ENCODE peak calls at places on chromosome 15, in five cellular contexts. One of them, this sample, is unnamed.

GRCh38 chr15:44490628-44491027 is 46.3 kb upstream of the EIF3J start:
- DNase-seq in stimulated activated CD4-positive, alpha-beta T cell treated with anti-CD3 and anti-CD28 coated beads, Interleukin-4, amount 100 ng/mL, for 24 hours: no peak
- DNase-seq in activated CD4-positive, CD25-positive, alpha-beta regulatory T cell: no peak
- DNase-seq in neuronal stem cell: no peak
- DNase-seq in mucosa of gallbladder: no peak
- DNase-seq in this sample: no peak

GRCh38 chr15:25175033-25175788 is 220.4 kb downstream of the SNRPN start:
- DNase-seq in stimulated activated CD4-positive, alpha-beta T cell treated with anti-CD3 and anti-CD28 coated beads, Interleukin-4, amount 100 ng/mL, for 24 hours: no peak
- DNase-seq in activated CD4-positive, CD25-positive, alpha-beta regulatory T cell: no peak
- DNase-seq in neuronal stem cell: no peak
- DNase-seq in mucosa of gallbladder: peak; percentile 9
- DNase-seq in this sample: peak; percentile 4

GRCh38 chr15:60804986-60805949 is 326.3 kb upstream of the ICE2 start:
- DNase-seq in stimulated activated CD4-positive, alpha-beta T cell treated with anti-CD3 and anti-CD28 coated beads, Interleukin-4, amount 100 ng/mL, for 24 hours: no peak
- DNase-seq in activated CD4-positive, CD25-positive, alpha-beta regulatory T cell: no peak
- DNase-seq in neuronal stem cell: no peak
- DNase-seq in mucosa of gallbladder: no peak
- DNase-seq in this sample: no peak

GRCh38 chr15:38164507-38164906 is 88.1 kb upstream of the SPRED1 start:
- DNase-seq in stimulated activated CD4-positive, alpha-beta T cell treated with anti-CD3 and anti-CD28 coated beads, Interleukin-4, amount 100 ng/mL, for 24 hours: no peak
- DNase-seq in activated CD4-positive, CD25-positive, alpha-beta regulatory T cell: no peak
- DNase-seq in neuronal stem cell: no peak
- DNase-seq in mucosa of gallbladder: peak; percentile 18
- DNase-seq in this sample: no peak

GRCh38 chr15:31328425-31328998 is 1.9 kb downstream of the KLF13 start:
- DNase-seq in stimulated activated CD4-positive, alpha-beta T cell treated with anti-CD3 and anti-CD28 coated beads, Interleukin-4, amount 100 ng/mL, for 24 hours: peak; percentile 87
- DNase-seq in activated CD4-positive, CD25-positive, alpha-beta regulatory T cell: peak; percentile 58
- DNase-seq in neuronal stem cell: no peak
- DNase-seq in mucosa of gallbladder: no peak
- DNase-seq in this sample: peak; percentile 90

GRCh38 chr15:55774113-55774970 is 31.4 kb upstream of the PRTG start:
- DNase-seq in stimulated activated CD4-positive, alpha-beta T cell treated with anti-CD3 and anti-CD28 coated beads, Interleukin-4, amount 100 ng/mL, for 24 hours: peak; percentile 25
- DNase-seq in activated CD4-positive, CD25-positive, alpha-beta regulatory T cell: peak; percentile 8
- DNase-seq in neuronal stem cell: peak; percentile 62
- DNase-seq in mucosa of gallbladder: no peak
- DNase-seq in this sample: peak; percentile 54

GRCh38 chr15:23484870-23485269 is 37.8 kb upstream of the GOLGA6L2 start:
- DNase-seq in stimulated activated CD4-positive, alpha-beta T cell treated with anti-CD3 and anti-CD28 coated beads, Interleukin-4, amount 100 ng/mL, for 24 hours: no peak
- DNase-seq in activated CD4-positive, CD25-positive, alpha-beta regulatory T cell: no peak
- DNase-seq in neuronal stem cell: no peak
- DNase-seq in mucosa of gallbladder: no peak
- DNase-seq in this sample: no peak

GRCh38 chr15:58260186-58260910 is 122.2 kb downstream of the AQP9 start:
- DNase-seq in stimulated activated CD4-positive, alpha-beta T cell treated with anti-CD3 and anti-CD28 coated beads, Interleukin-4, amount 100 ng/mL, for 24 hours: no peak
- DNase-seq in activated CD4-positive, CD25-positive, alpha-beta regulatory T cell: no peak
- DNase-seq in neuronal stem cell: no peak
- DNase-seq in mucosa of gallbladder: no peak
- DNase-seq in this sample: no peak

GRCh38 chr15:45648521-45649200 is 13.8 kb downstream of the SQOR start:
- DNase-seq in stimulated activated CD4-positive, alpha-beta T cell treated with anti-CD3 and anti-CD28 coated beads, Interleukin-4, amount 100 ng/mL, for 24 hours: no peak
- DNase-seq in activated CD4-positive, CD25-positive, alpha-beta regulatory T cell: no peak
- DNase-seq in neuronal stem cell: no peak
- DNase-seq in mucosa of gallbladder: peak; percentile 46
- DNase-seq in this sample: peak; percentile 23

GRCh38 chr15:63379492-63380150 is 2.0 kb downstream of the CA12 start:
- DNase-seq in stimulated activated CD4-positive, alpha-beta T cell treated with anti-CD3 and anti-CD28 coated beads, Interleukin-4, amount 100 ng/mL, for 24 hours: no peak
- DNase-seq in activated CD4-positive, CD25-positive, alpha-beta regulatory T cell: no peak
- DNase-seq in neuronal stem cell: no peak
- DNase-seq in mucosa of gallbladder: no peak
- DNase-seq in this sample: no peak

GRCh38 chr15:78369161-78369560 is 29.0 kb downstream of the CRABP1 start:
- DNase-seq in stimulated activated CD4-positive, alpha-beta T cell treated with anti-CD3 and anti-CD28 coated beads, Interleukin-4, amount 100 ng/mL, for 24 hours: no peak
- DNase-seq in activated CD4-positive, CD25-positive, alpha-beta regulatory T cell: no peak
- DNase-seq in neuronal stem cell: no peak
- DNase-seq in mucosa of gallbladder: no peak
- DNase-seq in this sample: no peak

GRCh38 chr15:58467121-58467721 is 35.4 kb downstream of the LIPC start:
- DNase-seq in stimulated activated CD4-positive, alpha-beta T cell treated with anti-CD3 and anti-CD28 coated beads, Interleukin-4, amount 100 ng/mL, for 24 hours: no peak
- DNase-seq in activated CD4-positive, CD25-positive, alpha-beta regulatory T cell: no peak
- DNase-seq in neuronal stem cell: no peak
- DNase-seq in mucosa of gallbladder: no peak
- DNase-seq in this sample: no peak

GRCh38 chr15:87639305-87640011 is 617.1 kb downstream of the NTRK3 start:
- DNase-seq in stimulated activated CD4-positive, alpha-beta T cell treated with anti-CD3 and anti-CD28 coated beads, Interleukin-4, amount 100 ng/mL, for 24 hours: no peak
- DNase-seq in activated CD4-positive, CD25-positive, alpha-beta regulatory T cell: no peak
- DNase-seq in neuronal stem cell: no peak
- DNase-seq in mucosa of gallbladder: no peak
- DNase-seq in this sample: no peak

GRCh38 chr15:93477188-93477587 is 388.2 kb upstream of the RGMA start:
- DNase-seq in stimulated activated CD4-positive, alpha-beta T cell treated with anti-CD3 and anti-CD28 coated beads, Interleukin-4, amount 100 ng/mL, for 24 hours: no peak
- DNase-seq in activated CD4-positive, CD25-positive, alpha-beta regulatory T cell: no peak
- DNase-seq in neuronal stem cell: peak; percentile 64
- DNase-seq in mucosa of gallbladder: no peak
- DNase-seq in this sample: no peak

GRCh38 chr15:38996111-38996541 is 431.5 kb upstream of the RASGRP1 start:
- DNase-seq in stimulated activated CD4-positive, alpha-beta T cell treated with anti-CD3 and anti-CD28 coated beads, Interleukin-4, amount 100 ng/mL, for 24 hours: no peak
- DNase-seq in activated CD4-positive, CD25-positive, alpha-beta regulatory T cell: no peak
- DNase-seq in neuronal stem cell: no peak
- DNase-seq in mucosa of gallbladder: no peak
- DNase-seq in this sample: no peak

GRCh38 chr15:52217186-52217585 is 26.0 kb upstream of the GNB5 start:
- DNase-seq in stimulated activated CD4-positive, alpha-beta T cell treated with anti-CD3 and anti-CD28 coated beads, Interleukin-4, amount 100 ng/mL, for 24 hours: no peak
- DNase-seq in activated CD4-positive, CD25-positive, alpha-beta regulatory T cell: no peak
- DNase-seq in neuronal stem cell: no peak
- DNase-seq in mucosa of gallbladder: no peak
- DNase-seq in this sample: peak; percentile 55

GRCh38 chr15:99123706-99124451 is 19.0 kb downstream of the SYNM start:
- DNase-seq in stimulated activated CD4-positive, alpha-beta T cell treated with anti-CD3 and anti-CD28 coated beads, Interleukin-4, amount 100 ng/mL, for 24 hours: no peak
- DNase-seq in activated CD4-positive, CD25-positive, alpha-beta regulatory T cell: no peak
- DNase-seq in neuronal stem cell: peak; percentile 63
- DNase-seq in mucosa of gallbladder: peak; percentile 81
- DNase-seq in this sample: no peak